ENCODE peak calls at places on chromosome 22, in ten cellular contexts. P, E, A, H, S, L, K, F, Q and V are unnamed samples.

GRCh38 chr22:27387561-27387960 is 414.0 kb downstream of the MN1 start:
- DNase-seq in P (no peak), E (no peak), A (no peak), H (no peak), S (no peak), L (no peak), K (no peak), F (no peak), Q (no peak), V (no peak)

GRCh38 chr22:19607198-19608113 is 83.2 kb upstream of the CLDN5 start:
- DNase-seq in P (peak), E (no peak), A (no peak), H (peak), S (no peak), L (no peak), K (no peak), F (no peak), Q (peak), V (no peak)

GRCh38 chr22:25827415-25827814 is 85.4 kb downstream of the MYO18B start:
- DNase-seq in P (no peak), E (no peak), A (no peak), H (no peak), S (no peak), L (no peak), K (no peak), F (peak), Q (no peak), V (no peak)

GRCh38 chr22:25406510-25407210 is 157.8 kb upstream of the GRK3 start:
- DNase-seq in P (no peak), E (no peak), A (no peak), H (no peak), S (peak), L (no peak), K (no peak), F (no peak), Q (no peak), V (no peak)

GRCh38 chr22:42313204-42313603 is 42.8 kb upstream of the TCF20 start:
- DNase-seq in P (no peak), E (no peak), A (no peak), H (no peak), S (no peak), L (no peak), K (no peak), F (no peak), Q (no peak), V (no peak)

GRCh38 chr22:17149073-17149815 is 9.8 kb downstream of the HDHD5 start:
- DNase-seq in P (no peak), E (no peak), A (no peak), H (no peak), S (no peak), L (no peak), K (no peak), F (no peak), Q (peak), V (no peak)

GRCh38 chr22:31431950-31432349 is 32.5 kb downstream of the DRG1 start:
- DNase-seq in P (no peak), E (no peak), A (no peak), H (no peak), S (no peak), L (no peak), K (no peak), F (no peak), Q (no peak), V (no peak)

GRCh38 chr22:47393191-47393590 is 630.7 kb downstream of the TBC1D22A start:
- DNase-seq in P (no peak), E (no peak), A (no peak), H (no peak), S (no peak), L (no peak), K (no peak), F (no peak), Q (no peak), V (no peak)

GRCh38 chr22:46047841-46048595 is 71.1 kb upstream of the WNT7B start:
- DNase-seq in P (no peak), E (no peak), A (no peak), H (peak), S (no peak), L (no peak), K (no peak), F (no peak), Q (peak), V (no peak)

GRCh38 chr22:24169439-24170058 is 11.7 kb upstream of the SUSD2 start:
- DNase-seq in P (no peak), E (no peak), A (no peak), H (no peak), S (no peak), L (no peak), K (no peak), F (no peak), Q (no peak), V (no peak)

GRCh38 chr22:29268511-29269229 is 602 bp downstream of the EWSR1 start:
- DNase-seq in P (peak), E (peak), A (peak), H (peak), S (no peak), L (peak), K (peak), F (peak), Q (peak), V (peak)

GRCh38 chr22:17836977-17837742 is 62.9 kb upstream of the BID start:
- DNase-seq in P (no peak), E (no peak), A (no peak), H (no peak), S (no peak), L (peak), K (no peak), F (no peak), Q (no peak), V (no peak)

GRCh38 chr22:28816994-28817530 is 16.7 kb upstream of the XBP1 start:
- DNase-seq in P (no peak), E (no peak), A (no peak), H (no peak), S (no peak), L (no peak), K (no peak), F (no peak), Q (no peak), V (no peak)

GRCh38 chr22:43624144-43624998 is 187.7 kb downstream of the EFCAB6 start:
- DNase-seq in P (no peak), E (no peak), A (no peak), H (no peak), S (no peak), L (peak), K (peak), F (no peak), Q (no peak), V (no peak)

DNA sequence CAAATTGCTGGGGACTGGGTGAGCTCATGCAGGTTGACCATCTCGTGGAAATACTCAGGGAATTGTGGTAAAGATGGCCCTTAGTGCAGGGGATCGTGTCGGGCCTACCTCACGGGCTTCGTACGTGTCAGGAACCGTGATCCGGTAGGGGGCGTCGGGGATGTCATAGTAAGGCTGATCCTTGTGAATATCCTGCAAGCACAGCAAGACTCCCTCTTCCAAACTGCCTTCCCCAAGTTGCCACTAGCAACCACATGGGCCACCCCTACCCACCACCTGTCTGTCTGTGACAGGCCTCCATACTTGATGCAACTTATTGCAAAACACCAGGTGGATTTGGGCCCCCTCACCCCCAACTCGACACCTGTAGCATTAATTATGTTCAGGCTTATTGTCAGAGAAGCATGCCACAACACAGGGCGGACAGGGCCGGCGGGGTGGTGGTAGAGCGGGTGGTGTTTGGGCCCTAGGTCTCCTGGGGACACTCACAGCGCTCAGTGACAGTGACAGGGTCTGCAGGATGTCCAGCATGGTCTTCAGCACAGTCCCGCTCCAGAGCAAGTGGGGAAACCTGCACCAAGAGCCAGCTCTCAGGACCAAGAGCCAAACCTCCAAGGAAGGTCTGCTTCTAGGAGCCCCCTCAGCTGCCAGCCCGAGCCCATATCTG is 22.6 kb upstream of the SERPIND1 start:
- DNase-seq in P (no peak), E (no peak), A (no peak), H (no peak), S (no peak), L (no peak), K (no peak), F (peak), Q (no peak), V (no peak)
- TF ChIP-seq CTCF in P (no peak), E (no peak), A (no peak), H (no peak), S (no peak), L (no peak), K (peak), F (peak), Q (no peak), V (no peak)

GRCh38 chr22:38705235-38706100 is at the start of gene GTPBP1:
- DNase-seq in P (peak), E (peak), A (peak), H (peak), S (peak), L (peak), K (peak), F (peak), Q (peak), V (peak)
- TF ChIP-seq CTCF in P (no peak), E (no peak), A (no peak), H (no peak), S (no peak), L (no peak), K (no peak), F (peak), Q (no peak), V (no peak)

GRCh38 chr22:49423125-49423650 is 404.5 kb downstream of the BRD1 start:
- DNase-seq in P (no peak), E (no peak), A (no peak), H (no peak), S (no peak), L (no peak), K (no peak), F (no peak), Q (no peak), V (no peak)

GRCh38 chr22:49419661-49420060 is 408.0 kb downstream of the BRD1 start:
- DNase-seq in P (no peak), E (no peak), A (no peak), H (no peak), S (no peak), L (no peak), K (no peak), F (no peak), Q (no peak), V (no peak)

GRCh38 chr22:49425356-49425755 is 402.3 kb downstream of the BRD1 start:
- DNase-seq in P (no peak), E (no peak), A (no peak), H (no peak), S (no peak), L (no peak), K (no peak), F (no peak), Q (no peak), V (no peak)

GRCh38 chr22:49420651-49421050 is 407.0 kb downstream of the BRD1 start:
- DNase-seq in P (no peak), E (no peak), A (no peak), H (no peak), S (no peak), L (no peak), K (no peak), F (no peak), Q (no peak), V (no peak)

DNA sequence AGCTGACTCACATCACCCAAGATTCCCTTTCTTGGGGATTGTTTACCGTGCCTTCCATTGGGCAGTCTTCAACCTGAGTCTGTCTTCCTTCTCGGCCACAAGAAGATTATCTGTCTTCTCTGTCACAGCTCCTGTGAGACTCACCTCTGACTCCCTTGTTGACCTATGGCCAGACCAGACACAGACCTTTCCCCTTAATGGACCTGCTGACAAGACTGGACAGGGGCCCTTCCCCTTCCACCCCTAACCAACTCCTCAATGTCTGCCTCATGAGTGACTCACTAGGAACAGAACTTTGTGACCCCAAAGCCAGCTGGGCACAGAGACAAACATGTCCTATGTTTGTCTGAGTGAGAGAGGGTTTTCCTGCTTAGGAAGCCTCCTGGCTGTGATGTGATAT is 405.0 kb downstream of the BRD1 start:
- DNase-seq in P (no peak), E (no peak), A (no peak), H (no peak), S (no peak), L (no peak), K (no peak), F (no peak), Q (no peak), V (no peak)
- TF ChIP-seq CTCF in P (no peak), E (no peak), A (no peak), H (no peak), S (no peak), L (no peak), K (no peak), F (no peak), Q (no peak), V (no peak)

DNA sequence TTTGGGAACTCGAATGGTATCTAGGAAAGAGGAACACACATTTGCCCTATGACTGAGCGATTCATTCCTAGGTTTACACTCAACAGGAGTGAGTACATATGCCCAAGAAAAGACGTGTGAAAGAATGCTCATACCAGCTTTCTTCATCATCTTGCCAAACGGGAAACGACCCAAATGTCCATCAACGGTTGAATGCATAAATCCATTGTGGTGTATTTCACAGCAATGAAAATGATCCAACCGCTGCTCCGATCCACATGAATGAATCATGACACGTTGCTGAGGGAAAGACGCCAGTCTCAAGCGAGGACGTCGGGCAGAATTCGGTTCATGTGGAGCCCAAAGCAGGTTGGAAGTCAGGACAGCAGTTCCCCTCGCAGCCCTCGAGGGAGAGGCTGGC is 71.5 kb downstream of the CYTH4 start:
- DNase-seq in P (no peak), E (no peak), A (no peak), H (no peak), S (no peak), L (peak), K (peak), F (no peak), Q (no peak), V (no peak)
- TF ChIP-seq CTCF in P (no peak), E (no peak), A (no peak), H (no peak), S (no peak), L (no peak), K (no peak), F (no peak), Q (no peak), V (no peak)

GRCh38 chr22:23149743-23150238 is 4.5 kb downstream of the RAB36 start:
- DNase-seq in P (no peak), E (no peak), A (no peak), H (no peak), S (no peak), L (no peak), K (no peak), F (peak), Q (no peak), V (no peak)
- TF ChIP-seq CTCF in P (no peak), E (no peak), A (no peak), H (no peak), S (no peak), L (no peak), K (no peak), F (no peak), Q (no peak), V (no peak)

DNA sequence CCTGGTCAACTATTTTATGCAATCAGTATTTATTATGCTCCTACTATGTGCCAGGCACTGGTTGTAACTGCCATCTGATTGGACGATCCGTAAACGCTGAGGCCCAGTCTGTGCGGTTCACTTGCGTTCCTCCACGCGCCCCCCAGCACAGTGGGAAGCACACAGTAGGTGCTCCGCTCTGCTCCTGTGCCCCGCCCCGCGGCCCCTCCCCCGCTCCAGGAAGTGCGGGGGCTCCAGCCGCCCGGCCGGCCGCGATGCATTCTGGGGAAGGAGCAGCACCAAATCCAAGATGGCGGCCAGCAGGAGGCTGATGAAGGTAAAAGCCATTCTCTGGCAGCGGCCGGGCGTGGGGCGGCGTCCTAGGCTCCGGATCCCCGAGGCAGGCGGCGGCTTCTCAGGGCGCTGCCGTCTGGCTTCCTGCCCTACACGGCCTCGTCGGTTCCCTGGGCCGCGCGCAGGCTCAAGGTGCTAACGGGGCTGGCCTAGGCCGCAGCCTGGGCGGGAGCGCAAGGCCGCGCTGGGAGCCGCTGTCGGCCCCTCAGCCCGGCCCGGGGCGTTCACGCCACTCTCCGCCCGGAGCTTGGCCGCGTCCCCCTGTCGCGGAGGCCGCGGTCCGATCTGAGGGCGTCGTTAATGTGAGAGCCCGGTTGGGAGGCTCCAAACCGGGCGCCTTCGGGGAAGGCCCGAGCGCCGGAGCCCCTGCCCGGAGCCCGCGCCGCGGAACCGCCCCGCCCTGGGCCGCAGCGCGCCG is at the start of gene UBE2L3:
- DNase-seq in P (peak), E (peak), A (peak), H (peak), S (peak), L (peak), K (peak), F (peak), Q (peak), V (peak)
- TF ChIP-seq CTCF in P (no peak), E (no peak), A (no peak), H (no peak), S (no peak), L (no peak), K (no peak), F (no peak), Q (no peak), V (no peak)